ENCODE peak calls at places on chromosome 4, in four cellular contexts. B is HepG2, H is A549, V is endothelial cell of umbilical vein. L is an unnamed sample.

GRCh38 chr4:153521995-153522799 is 56.0 kb downstream of the TMEM131L start:
- DNase-seq in B (no peak), H (no peak), V (no peak), L (no peak)

GRCh38 chr4:183182873-183183725 is 84.0 kb downstream of the WWC2 start:
- DNase-seq in B (peak; percentile 86), H (no peak), V (peak; percentile 93), L (no peak)

GRCh38 chr4:14309429-14309828 is 681.9 kb upstream of the BOD1L1 start:
- DNase-seq in B (no peak), H (no peak), V (no peak), L (no peak)

GRCh38 chr4:172892300-172892699 is 276.3 kb upstream of the GALNT7 start:
- DNase-seq in B (no peak), H (no peak), V (peak; percentile 40), L (peak; percentile 45)

GRCh38 chr4:158209825-158210807 is at the start of gene TMEM144:
- DNase-seq in B (peak; percentile 79), H (peak; percentile 73), V (peak; percentile 93), L (peak; percentile 58)

GRCh38 chr4:168486961-168487820 is 6.9 kb upstream of the DDX60L start:
- DNase-seq in B (no peak), H (peak; percentile 58), V (no peak), L (peak; percentile 13)

GRCh38 chr4:173294444-173294843 is 39.7 kb downstream of the HMGB2 start:
- DNase-seq in B (no peak), H (no peak), V (no peak), L (no peak)

GRCh38 chr4:75637176-75637575 is 6.8 kb upstream of the CDKL2 start:
- DNase-seq in B (no peak), H (no peak), V (no peak), L (no peak)

GRCh38 chr4:57426779-57427395 is 316.7 kb upstream of the IGFBP7 start:
- DNase-seq in B (peak; percentile 35), H (peak; percentile 35), V (peak; percentile 60), L (peak; percentile 67)

GRCh38 chr4:67721770-67722597 is 21.0 kb upstream of the UBA6 start:
- DNase-seq in B (no peak), H (no peak), V (peak; percentile 29), L (no peak)

GRCh38 chr4:166017804-166018203 is 144.8 kb downstream of the TLL1 start:
- DNase-seq in B (no peak), H (no peak), V (no peak), L (no peak)

GRCh38 chr4:25856756-25857155 is 6.0 kb downstream of the SEL1L3 start:
- DNase-seq in B (no peak), H (no peak), V (peak; percentile 58), L (no peak)

GRCh38 chr4:4592414-4592813 is 50.6 kb upstream of the STX18 start:
- DNase-seq in B (no peak), H (no peak), V (no peak), L (no peak)

GRCh38 chr4:4593596-4593995 is 51.7 kb upstream of the STX18 start:
- DNase-seq in B (no peak), H (no peak), V (no peak), L (no peak)

GRCh38 chr4:4590496-4590895 is 48.6 kb upstream of the STX18 start:
- DNase-seq in B (no peak), H (no peak), V (peak; percentile 48), L (no peak)

GRCh38 chr4:4594531-4594930 is 52.7 kb upstream of the STX18 start:
- DNase-seq in B (no peak), H (no peak), V (no peak), L (no peak)

DNA sequence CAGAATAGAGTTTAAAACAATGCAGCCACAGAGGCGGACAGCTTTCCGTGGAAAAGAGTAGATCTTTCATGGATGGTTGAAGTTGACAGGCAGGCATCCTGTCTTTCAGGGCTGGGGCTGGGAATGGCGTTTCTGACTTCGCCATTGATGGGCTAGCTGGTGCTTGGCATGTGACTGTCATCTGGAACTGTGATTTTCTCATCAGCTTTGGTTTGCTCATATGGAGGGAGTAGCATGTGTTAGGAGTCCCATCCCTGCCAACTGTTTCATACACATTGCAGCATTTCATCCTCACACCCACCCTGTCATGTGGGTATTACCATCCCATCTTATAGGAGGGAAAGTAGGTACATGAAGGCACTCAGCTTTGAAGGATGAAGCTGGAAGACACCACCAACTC is 49.2 kb upstream of the STX18 start:
- DNase-seq in B (no peak), H (no peak), V (no peak), L (no peak)
- TF ChIP-seq JUN in B (no peak), H (no peak), V (no peak), L (no peak)

DNA sequence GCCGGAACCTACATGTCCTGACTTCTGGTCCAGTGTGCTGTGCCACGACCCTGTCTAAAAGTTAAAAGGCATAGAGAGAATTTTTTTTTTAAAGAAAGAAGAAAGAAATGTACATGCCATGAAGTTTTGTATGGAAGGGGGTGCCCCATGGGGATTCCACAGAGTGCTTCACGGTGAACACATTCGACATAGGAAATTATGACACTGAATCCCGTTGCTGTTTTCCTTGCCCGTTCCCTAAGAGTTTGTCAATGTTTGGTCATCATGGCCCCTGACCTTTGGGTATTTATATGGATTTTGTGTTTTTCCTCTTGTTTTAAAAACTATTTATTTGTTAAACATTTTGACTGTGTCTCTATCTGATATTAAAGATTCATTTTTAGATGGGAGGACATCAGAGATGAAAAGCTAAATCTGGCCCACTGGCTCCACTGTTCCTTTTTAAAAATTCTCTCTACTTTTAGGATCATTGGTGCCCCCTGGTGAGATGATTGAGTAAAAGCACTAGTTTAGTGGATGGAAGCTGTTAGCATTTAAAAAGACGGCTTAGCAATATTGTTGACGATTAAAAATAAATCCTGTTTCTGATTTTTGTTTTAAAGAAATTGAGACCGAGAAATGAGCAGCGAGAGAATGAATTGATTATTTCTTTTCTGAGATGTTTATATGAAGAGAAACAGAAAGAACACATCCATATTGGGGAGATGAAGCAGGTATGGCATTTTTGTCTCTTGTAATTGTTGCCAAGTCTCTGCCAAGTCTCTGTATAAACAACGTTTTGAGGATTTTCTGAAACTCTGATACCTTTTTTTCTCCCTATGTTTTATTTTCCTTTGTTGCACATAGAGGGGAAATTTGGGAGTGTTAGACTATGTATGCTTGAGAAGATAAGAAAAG is 75.0 kb downstream of the PTTG2 start:
- DNase-seq in B (peak; percentile 66), H (peak; percentile 35), V (peak; percentile 68), L (peak; percentile 67)
- TF ChIP-seq JUN in B (no peak), H (no peak), V (no peak), L (no peak)

GRCh38 chr4:8830611-8831200 is 40.9 kb downstream of the HMX1 start:
- DNase-seq in B (no peak), H (no peak), V (no peak), L (no peak)
- TF ChIP-seq JUN in B (no peak), H (no peak), V (no peak), L (no peak)

GRCh38 chr4:161883157-161883556 is 280.6 kb downstream of the FSTL5 start:
- DNase-seq in B (no peak), H (no peak), V (no peak), L (no peak)
- TF ChIP-seq JUN in B (no peak), H (no peak), V (no peak), L (no peak)